ENCODE peak calls at places on chromosomes 2 and 18, in nine cellular contexts. One of them, this sample, is unnamed.

GRCh38 chr2:193240752-193241151 is 1046.0 kb upstream of the TMEFF2 start:
- DNase-seq in cardiac fibroblast: no peak
- DNase-seq in kidney epithelial cell: no peak
- DNase-seq in neuronal stem cell: peak; percentile 8
- DNase-seq in GM12878: no peak
- DNase-seq in lower leg skin: no peak
- DNase-seq in fibroblast of lung: no peak
- DNase-seq in AG04450: no peak
- DNase-seq in brain microvascular endothelial cell: no peak
- DNase-seq in this sample: no peak

GRCh38 chr2:116810071-116810470 is 1004.4 kb upstream of the DDX18 start:
- DNase-seq in cardiac fibroblast: no peak
- DNase-seq in kidney epithelial cell: no peak
- DNase-seq in neuronal stem cell: no peak
- DNase-seq in GM12878: no peak
- DNase-seq in lower leg skin: no peak
- DNase-seq in fibroblast of lung: no peak
- DNase-seq in AG04450: no peak
- DNase-seq in brain microvascular endothelial cell: peak; percentile 6
- DNase-seq in this sample: no peak

GRCh38 chr2:75098856-75099255 is 100.5 kb downstream of the TACR1 start:
- DNase-seq in cardiac fibroblast: peak; percentile 68
- DNase-seq in kidney epithelial cell: no peak
- DNase-seq in neuronal stem cell: peak; percentile 30
- DNase-seq in GM12878: no peak
- DNase-seq in lower leg skin: no peak
- DNase-seq in fibroblast of lung: peak; percentile 42
- DNase-seq in AG04450: no peak
- DNase-seq in brain microvascular endothelial cell: no peak
- DNase-seq in this sample: peak; percentile 30

GRCh38 chr2:177772529-177772928 is 300.0 kb downstream of the PDE11A start:
- DNase-seq in cardiac fibroblast: peak; percentile 54
- DNase-seq in kidney epithelial cell: no peak
- DNase-seq in neuronal stem cell: no peak
- DNase-seq in GM12878: no peak
- DNase-seq in lower leg skin: no peak
- DNase-seq in fibroblast of lung: peak; percentile 27
- DNase-seq in AG04450: no peak
- DNase-seq in brain microvascular endothelial cell: peak; percentile 41
- DNase-seq in this sample: no peak

GRCh38 chr2:165293439-165294420 is 54.5 kb downstream of the SCN2A start:
- DNase-seq in cardiac fibroblast: peak; percentile 92
- DNase-seq in kidney epithelial cell: peak; percentile 82
- DNase-seq in neuronal stem cell: peak; percentile 70
- DNase-seq in GM12878: peak; percentile 56
- DNase-seq in lower leg skin: no peak
- DNase-seq in fibroblast of lung: peak; percentile 90
- DNase-seq in AG04450: peak; percentile 73
- DNase-seq in brain microvascular endothelial cell: peak; percentile 88
- DNase-seq in this sample: peak; percentile 85

GRCh38 chr2:240988146-240988545 is 10.3 kb upstream of the SNED1 start:
- DNase-seq in cardiac fibroblast: peak; percentile 34
- DNase-seq in kidney epithelial cell: no peak
- DNase-seq in neuronal stem cell: no peak
- DNase-seq in GM12878: no peak
- DNase-seq in lower leg skin: peak; percentile 77
- DNase-seq in fibroblast of lung: peak; percentile 19
- DNase-seq in AG04450: no peak
- DNase-seq in brain microvascular endothelial cell: peak; percentile 24
- DNase-seq in this sample: no peak

GRCh38 chr2:17615728-17616351 is 75.3 kb downstream of the VSNL1 start:
- DNase-seq in cardiac fibroblast: peak; percentile 54
- DNase-seq in kidney epithelial cell: no peak
- DNase-seq in neuronal stem cell: no peak
- DNase-seq in GM12878: no peak
- DNase-seq in lower leg skin: no peak
- DNase-seq in fibroblast of lung: peak; percentile 91
- DNase-seq in AG04450: no peak
- DNase-seq in brain microvascular endothelial cell: peak; percentile 15
- DNase-seq in this sample: no peak

GRCh38 chr2:10478916-10479315 is 30.8 kb upstream of the ODC1 start:
- DNase-seq in cardiac fibroblast: no peak
- DNase-seq in kidney epithelial cell: no peak
- DNase-seq in neuronal stem cell: no peak
- DNase-seq in GM12878: no peak
- DNase-seq in lower leg skin: no peak
- DNase-seq in fibroblast of lung: no peak
- DNase-seq in AG04450: no peak
- DNase-seq in brain microvascular endothelial cell: no peak
- DNase-seq in this sample: no peak

GRCh38 chr2:231050018-231050901 is 6.4 kb upstream of the PSMD1 start:
- DNase-seq in cardiac fibroblast: no peak
- DNase-seq in kidney epithelial cell: no peak
- DNase-seq in neuronal stem cell: no peak
- DNase-seq in GM12878: no peak
- DNase-seq in lower leg skin: no peak
- DNase-seq in fibroblast of lung: no peak
- DNase-seq in AG04450: no peak
- DNase-seq in brain microvascular endothelial cell: no peak
- DNase-seq in this sample: peak; percentile 91

GRCh38 chr2:179551545-179552045 is 287.0 kb upstream of the SESTD1 start:
- DNase-seq in cardiac fibroblast: no peak
- DNase-seq in kidney epithelial cell: no peak
- DNase-seq in neuronal stem cell: no peak
- DNase-seq in GM12878: no peak
- DNase-seq in lower leg skin: no peak
- DNase-seq in fibroblast of lung: no peak
- DNase-seq in AG04450: no peak
- DNase-seq in brain microvascular endothelial cell: no peak
- DNase-seq in this sample: no peak

GRCh38 chr2:121532894-121533293 is 2.2 kb downstream of the RNU4ATAC start:
- DNase-seq in cardiac fibroblast: no peak
- DNase-seq in kidney epithelial cell: peak; percentile 35
- DNase-seq in neuronal stem cell: no peak
- DNase-seq in GM12878: no peak
- DNase-seq in lower leg skin: no peak
- DNase-seq in fibroblast of lung: peak; percentile 31
- DNase-seq in AG04450: no peak
- DNase-seq in brain microvascular endothelial cell: no peak
- DNase-seq in this sample: peak; percentile 8

GRCh38 chr2:77922567-77922966 is 400.4 kb upstream of the LRRTM4 start:
- DNase-seq in cardiac fibroblast: no peak
- DNase-seq in kidney epithelial cell: no peak
- DNase-seq in neuronal stem cell: no peak
- DNase-seq in GM12878: no peak
- DNase-seq in lower leg skin: no peak
- DNase-seq in fibroblast of lung: no peak
- DNase-seq in AG04450: no peak
- DNase-seq in brain microvascular endothelial cell: no peak
- DNase-seq in this sample: no peak

GRCh38 chr2:97748397-97748796 is 35.0 kb downstream of the ZAP70 start:
- DNase-seq in cardiac fibroblast: peak; percentile 26
- DNase-seq in kidney epithelial cell: no peak
- DNase-seq in neuronal stem cell: peak; percentile 37
- DNase-seq in GM12878: no peak
- DNase-seq in lower leg skin: peak; percentile 77
- DNase-seq in fibroblast of lung: no peak
- DNase-seq in AG04450: no peak
- DNase-seq in brain microvascular endothelial cell: no peak
- DNase-seq in this sample: peak; percentile 73
- H3K4me3 ChIP-seq in cardiac fibroblast: no peak overlapping the region
- H3K4me3 ChIP-seq in kidney epithelial cell: no peak overlapping the region
- H3K4me3 ChIP-seq in neuronal stem cell: no peak overlapping the region
- H3K4me3 ChIP-seq in GM12878: no peak overlapping the region
- H3K4me3 ChIP-seq in lower leg skin: no peak overlapping the region
- H3K4me3 ChIP-seq in fibroblast of lung: no peak overlapping the region
- H3K4me3 ChIP-seq in AG04450: no peak overlapping the region
- H3K4me3 ChIP-seq in brain microvascular endothelial cell: no peak overlapping the region
- H3K4me3 ChIP-seq in this sample: no peak overlapping the region

GRCh38 chr2:79860233-79861058 is 347.6 kb downstream of the CTNNA2 start:
- DNase-seq in cardiac fibroblast: no peak
- DNase-seq in kidney epithelial cell: no peak
- DNase-seq in neuronal stem cell: peak; percentile 33
- DNase-seq in GM12878: no peak
- DNase-seq in lower leg skin: no peak
- DNase-seq in fibroblast of lung: peak; percentile 23
- DNase-seq in AG04450: no peak
- DNase-seq in brain microvascular endothelial cell: no peak
- DNase-seq in this sample: peak; percentile 30

GRCh38 chr2:79857888-79858287 is 345.0 kb downstream of the CTNNA2 start:
- DNase-seq in cardiac fibroblast: no peak
- DNase-seq in kidney epithelial cell: no peak
- DNase-seq in neuronal stem cell: no peak
- DNase-seq in GM12878: no peak
- DNase-seq in lower leg skin: no peak
- DNase-seq in fibroblast of lung: no peak
- DNase-seq in AG04450: no peak
- DNase-seq in brain microvascular endothelial cell: no peak
- DNase-seq in this sample: no peak

GRCh38 chr2:79861059-79861374 is 348.2 kb downstream of the CTNNA2 start:
- DNase-seq in cardiac fibroblast: no peak
- DNase-seq in kidney epithelial cell: no peak
- DNase-seq in neuronal stem cell: no peak
- DNase-seq in GM12878: no peak
- DNase-seq in lower leg skin: no peak
- DNase-seq in fibroblast of lung: no peak
- DNase-seq in AG04450: no peak
- DNase-seq in brain microvascular endothelial cell: no peak
- DNase-seq in this sample: no peak

DNA sequence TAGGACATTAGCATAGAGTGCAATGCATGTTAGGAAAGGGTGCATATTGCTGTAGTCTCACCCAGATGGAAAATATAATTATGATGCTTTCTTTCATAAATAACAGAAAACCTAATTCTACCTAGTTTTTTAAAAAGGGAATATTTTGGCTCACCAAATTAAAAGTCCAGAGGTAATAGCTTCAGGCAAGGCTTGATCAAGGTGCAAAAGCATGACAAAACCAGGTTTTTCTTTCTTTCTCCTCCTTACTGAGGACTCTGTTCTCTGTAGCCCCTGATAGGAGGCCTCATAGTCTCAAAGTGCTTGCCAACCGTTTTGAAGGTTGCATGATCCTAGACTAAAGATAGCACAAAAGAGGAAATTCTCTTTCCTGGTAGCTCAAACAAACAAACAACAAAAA is 349.9 kb downstream of the CTNNA2 start:
- DNase-seq in cardiac fibroblast: no peak
- DNase-seq in kidney epithelial cell: no peak
- DNase-seq in neuronal stem cell: no peak
- DNase-seq in GM12878: no peak
- DNase-seq in lower leg skin: no peak
- DNase-seq in fibroblast of lung: no peak
- DNase-seq in AG04450: no peak
- DNase-seq in brain microvascular endothelial cell: no peak
- DNase-seq in this sample: no peak
- H3K4me3 ChIP-seq in cardiac fibroblast: no peak overlapping the region
- H3K4me3 ChIP-seq in kidney epithelial cell: no peak overlapping the region
- H3K4me3 ChIP-seq in neuronal stem cell: no peak overlapping the region
- H3K4me3 ChIP-seq in GM12878: no peak overlapping the region
- H3K4me3 ChIP-seq in lower leg skin: no peak overlapping the region
- H3K4me3 ChIP-seq in fibroblast of lung: no peak overlapping the region
- H3K4me3 ChIP-seq in AG04450: no peak overlapping the region
- H3K4me3 ChIP-seq in brain microvascular endothelial cell: no peak overlapping the region
- H3K4me3 ChIP-seq in this sample: no peak overlapping the region

DNA sequence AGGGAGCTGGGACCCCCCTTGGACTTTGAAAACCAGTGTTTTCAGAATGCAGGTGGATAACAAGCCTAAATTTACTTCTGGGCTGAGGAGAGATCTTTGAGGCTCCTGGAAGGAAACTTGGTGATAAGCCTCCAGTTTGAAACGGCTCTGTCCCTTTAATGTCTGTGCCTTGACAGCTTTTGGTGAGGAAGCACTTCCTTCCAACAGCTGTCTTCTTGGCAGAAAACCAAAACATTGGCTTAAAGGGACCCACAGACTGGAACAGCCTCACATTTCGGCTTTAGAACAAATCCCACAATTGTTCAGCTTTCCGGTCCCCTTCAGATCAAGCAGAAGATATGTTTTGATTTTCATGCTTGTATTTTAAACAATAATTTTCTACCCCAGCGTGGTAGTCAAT is 3.6 kb downstream of the MYCN start:
- DNase-seq in cardiac fibroblast: peak; percentile 29
- DNase-seq in kidney epithelial cell: no peak
- DNase-seq in neuronal stem cell: no peak
- DNase-seq in GM12878: no peak
- DNase-seq in lower leg skin: peak; percentile 32
- DNase-seq in fibroblast of lung: no peak
- DNase-seq in AG04450: no peak
- DNase-seq in brain microvascular endothelial cell: no peak
- DNase-seq in this sample: no peak
- H3K4me3 ChIP-seq in cardiac fibroblast: no peak overlapping the region
- H3K4me3 ChIP-seq in kidney epithelial cell: peak overlapping the region; percentile 5
- H3K4me3 ChIP-seq in neuronal stem cell: peak overlapping the region; percentile 94
- H3K4me3 ChIP-seq in GM12878: no peak overlapping the region
- H3K4me3 ChIP-seq in lower leg skin: no peak overlapping the region
- H3K4me3 ChIP-seq in fibroblast of lung: no peak overlapping the region
- H3K4me3 ChIP-seq in AG04450: no peak overlapping the region
- H3K4me3 ChIP-seq in brain microvascular endothelial cell: no peak overlapping the region
- H3K4me3 ChIP-seq in this sample: peak overlapping the region; percentile 75

DNA sequence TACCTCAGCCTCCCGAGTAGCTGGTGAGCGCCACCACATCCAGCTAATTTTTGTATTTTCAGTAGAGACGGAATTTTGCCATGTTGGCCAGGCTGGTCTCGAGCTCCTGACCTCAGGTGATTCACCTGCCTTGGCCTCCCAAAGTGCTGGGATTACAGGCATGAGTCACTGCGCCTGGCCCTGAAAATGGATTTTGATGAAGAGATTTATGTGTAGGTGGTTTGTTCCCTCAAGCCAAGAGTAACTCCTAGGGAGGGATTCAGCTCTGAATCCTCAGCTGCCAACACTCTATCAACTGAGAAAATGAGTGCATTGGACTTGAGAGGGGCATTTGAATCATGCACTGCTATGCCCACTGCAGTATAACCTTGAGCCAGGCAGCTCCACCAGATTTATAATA is 17.5 kb upstream of the LIPG start:
- DNase-seq in cardiac fibroblast: no peak
- DNase-seq in kidney epithelial cell: no peak
- DNase-seq in neuronal stem cell: no peak
- DNase-seq in GM12878: no peak
- DNase-seq in lower leg skin: peak; percentile 9
- DNase-seq in fibroblast of lung: peak; percentile 53
- DNase-seq in AG04450: no peak
- DNase-seq in brain microvascular endothelial cell: no peak
- DNase-seq in this sample: no peak
- H3K4me3 ChIP-seq in cardiac fibroblast: no peak overlapping the region
- H3K4me3 ChIP-seq in kidney epithelial cell: no peak overlapping the region
- H3K4me3 ChIP-seq in neuronal stem cell: no peak overlapping the region
- H3K4me3 ChIP-seq in GM12878: no peak overlapping the region
- H3K4me3 ChIP-seq in lower leg skin: no peak overlapping the region
- H3K4me3 ChIP-seq in fibroblast of lung: no peak overlapping the region
- H3K4me3 ChIP-seq in AG04450: no peak overlapping the region
- H3K4me3 ChIP-seq in brain microvascular endothelial cell: no peak overlapping the region
- H3K4me3 ChIP-seq in this sample: no peak overlapping the region

GRCh38 chr2:149388120-149388816 is 57.9 kb downstream of the LYPD6 start:
- DNase-seq in cardiac fibroblast: no peak
- DNase-seq in kidney epithelial cell: no peak
- DNase-seq in neuronal stem cell: no peak
- DNase-seq in GM12878: no peak
- DNase-seq in lower leg skin: no peak
- DNase-seq in fibroblast of lung: no peak
- DNase-seq in AG04450: no peak
- DNase-seq in brain microvascular endothelial cell: no peak
- DNase-seq in this sample: peak; percentile 40
- H3K4me3 ChIP-seq in cardiac fibroblast: no peak overlapping the region
- H3K4me3 ChIP-seq in kidney epithelial cell: no peak overlapping the region
- H3K4me3 ChIP-seq in neuronal stem cell: no peak overlapping the region
- H3K4me3 ChIP-seq in GM12878: no peak overlapping the region
- H3K4me3 ChIP-seq in lower leg skin: no peak overlapping the region
- H3K4me3 ChIP-seq in fibroblast of lung: no peak overlapping the region
- H3K4me3 ChIP-seq in AG04450: no peak overlapping the region
- H3K4me3 ChIP-seq in brain microvascular endothelial cell: no peak overlapping the region
- H3K4me3 ChIP-seq in this sample: no peak overlapping the region

This sample was measured in Caco-2.